ENCODE peak calls at places on chromosomes 16 and 17, in five cellular contexts. T is lung, B is H9, S is cardiac muscle cell, J is thoracic aorta. P is an unnamed sample.

GRCh38 chr16:71230122-71230845 is at the start of gene HYDIN:
- DNase-seq in T (peak; percentile 75), B (peak; percentile 95), S (peak; percentile 59), J (no peak), P (peak; percentile 68)

GRCh38 chr17:39722965-39723848 is 7.1 kb downstream of the MIEN1 start:
- DNase-seq in T (no peak), B (peak; percentile 89), S (no peak), J (no peak), P (peak; percentile 96)

GRCh38 chr17:46088595-46088994 is 89.5 kb downstream of the STH start:
- DNase-seq in T (no peak), B (no peak), S (no peak), J (no peak), P (no peak)

GRCh38 chr16:26598061-26598460 is 468.7 kb upstream of the C16orf82 start:
- DNase-seq in T (no peak), B (no peak), S (no peak), J (no peak), P (peak; percentile 17)

GRCh38 chr17:37671028-37671812 is 28.0 kb upstream of the DDX52 start:
- DNase-seq in T (no peak), B (no peak), S (no peak), J (no peak), P (no peak)

GRCh38 chr17:77319211-77320031 is 178.7 kb downstream of the SEC14L1 start:
- DNase-seq in T (peak; percentile 87), B (peak; percentile 78), S (peak; percentile 82), J (peak; percentile 72), P (peak; percentile 89)

GRCh38 chr16:85986931-85987749 is 88.2 kb downstream of the IRF8 start:
- DNase-seq in T (no peak), B (peak; percentile 63), S (peak; percentile 15), J (no peak), P (no peak)

GRCh38 chr17:31549121-31549524 is 157.6 kb downstream of the RAB11FIP4 start:
- DNase-seq in T (no peak), B (no peak), S (no peak), J (no peak), P (no peak)

GRCh38 chr16:31674686-31675085 is 147.0 kb downstream of the AHSP start:
- DNase-seq in T (no peak), B (no peak), S (no peak), J (no peak), P (no peak)

GRCh38 chr17:61307905-61308886 is 91.4 kb upstream of the TBX2 start:
- DNase-seq in T (peak; percentile 40), B (no peak), S (peak; percentile 91), J (no peak), P (no peak)

GRCh38 chr16:30903596-30903995 is 7.2 kb downstream of the CTF1 start:
- DNase-seq in T (no peak), B (no peak), S (peak; percentile 37), J (no peak), P (peak; percentile 43)

GRCh38 chr17:65568918-65569317 is 7.5 kb upstream of the AXIN2 start:
- DNase-seq in T (no peak), B (no peak), S (no peak), J (no peak), P (no peak)

GRCh38 chr17:3911271-3912053 is 4.8 kb downstream of the P2RX1 start:
- DNase-seq in T (no peak), B (peak; percentile 59), S (peak; percentile 33), J (no peak), P (no peak)

GRCh38 chr17:10357768-10358167 is 15.0 kb downstream of the MYH13 start:
- DNase-seq in T (no peak), B (peak; percentile 82), S (no peak), J (no peak), P (peak; percentile 59)

GRCh38 chr17:35052240-35052608 is 11.3 kb downstream of the RFFL start:
- DNase-seq in T (no peak), B (no peak), S (no peak), J (no peak), P (no peak)

GRCh38 chr16:56589141-56590039 is at the start of gene MT3:
- DNase-seq in T (no peak), B (peak; percentile 74), S (no peak), J (no peak), P (no peak)

GRCh38 chr17:45923511-45924268 is 29.3 kb downstream of the MAPT start:
- DNase-seq in T (no peak), B (no peak), S (peak; percentile 86), J (no peak), P (no peak)

GRCh38 chr16:69924777-69925191 is 26.4 kb upstream of the CLEC18A start:
- DNase-seq in T (no peak), B (no peak), S (peak; percentile 92), J (peak; percentile 70), P (no peak)

GRCh38 chr17:9228408-9229159 is 207.3 kb downstream of the NTN1 start:
- DNase-seq in T (no peak), B (no peak), S (peak; percentile 74), J (no peak), P (peak; percentile 8)

GRCh38 chr17:61387011-61387410 is 12.6 kb upstream of the TBX2 start:
- DNase-seq in T (no peak), B (no peak), S (no peak), J (no peak), P (no peak)

GRCh38 chr16:77422196-77422784 is 12.5 kb downstream of the ADAMTS18 start:
- DNase-seq in T (no peak), B (no peak), S (no peak), J (no peak), P (no peak)

GRCh38 chr17:13351046-13351445 is 250.7 kb downstream of the HS3ST3A1 start:
- DNase-seq in T (no peak), B (no peak), S (no peak), J (no peak), P (no peak)

GRCh38 chr17:76736349-76737081 is 616 bp downstream of the SRSF2 start:
- DNase-seq in T (peak; percentile 78), B (peak; percentile 62), S (peak; percentile 80), J (no peak), P (peak; percentile 75)

GRCh38 chr16:83686726-83687125 is 121.1 kb upstream of the HSBP1 start:
- DNase-seq in T (no peak), B (no peak), S (no peak), J (no peak), P (no peak)
- H3K4me1 ChIP-seq in T (peaks cover 3% of the 10 kb centered on the region), B (no peaks in the 10 kb centered on the region), S (no peaks in the 10 kb centered on the region), J (peaks cover 22% of the 10 kb centered on the region), P (no peaks in the 10 kb centered on the region)

DNA sequence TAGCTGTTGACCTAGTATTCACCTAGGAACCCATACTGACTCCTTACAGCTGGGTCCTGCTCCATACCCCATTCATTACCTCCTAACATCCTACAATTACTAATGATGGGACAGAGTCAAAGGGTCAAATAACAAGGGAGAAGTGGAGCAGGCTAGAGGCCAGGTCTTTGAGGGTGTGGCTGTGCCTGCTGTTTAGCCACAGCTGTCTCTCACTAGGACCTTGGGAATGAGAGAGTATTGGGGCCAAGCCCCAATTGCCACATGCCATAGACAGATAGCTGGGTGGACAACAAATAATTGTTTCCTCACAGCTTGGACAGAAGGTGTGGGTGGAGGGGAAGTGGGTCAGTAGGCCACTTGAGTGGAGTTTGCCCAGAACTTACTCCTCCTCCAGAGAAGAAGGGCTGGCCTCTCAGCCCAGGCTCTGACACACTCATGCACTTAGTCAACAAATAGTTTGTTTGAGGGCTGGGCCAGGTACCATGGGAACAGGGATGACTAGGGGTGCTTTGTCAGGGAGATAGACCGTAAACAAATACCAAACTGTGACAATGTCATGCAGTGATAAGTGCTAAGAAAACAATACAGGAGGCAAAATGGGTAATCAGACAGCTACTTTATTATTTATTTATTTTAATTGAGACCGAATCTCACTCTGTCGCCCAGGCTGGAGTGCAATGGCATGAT is 10.2 kb upstream of the CENPT start:
- DNase-seq in T (peak; percentile 90), B (peak; percentile 78), S (peak; percentile 93), J (peak; percentile 77), P (peak; percentile 66)
- H3K4me1 ChIP-seq in T (peaks cover 49% of the 10 kb centered on the region), B (peaks cover 6% of the 10 kb centered on the region), S (peaks cover 8% of the 10 kb centered on the region), J (peaks cover 30% of the 10 kb centered on the region), P (peaks cover 19% of the 10 kb centered on the region)

GRCh38 chr17:47277921-47278320 is 24.3 kb downstream of the ITGB3 start:
- DNase-seq in T (no peak), B (no peak), S (no peak), J (no peak), P (no peak)

GRCh38 chr17:47275245-47275984 is 21.8 kb downstream of the ITGB3 start:
- DNase-seq in T (peak; percentile 56), B (peak; percentile 82), S (peak; percentile 89), J (peak; percentile 62), P (peak; percentile 83)

GRCh38 chr17:47274319-47275069 is 20.9 kb downstream of the ITGB3 start:
- DNase-seq in T (no peak), B (no peak), S (no peak), J (no peak), P (no peak)

GRCh38 chr17:47276868-47277267 is 23.2 kb downstream of the ITGB3 start:
- DNase-seq in T (peak; percentile 52), B (peak; percentile 77), S (peak; percentile 84), J (no peak), P (no peak)

GRCh38 chr17:47276444-47276843 is 22.8 kb downstream of the ITGB3 start:
- DNase-seq in T (no peak), B (no peak), S (no peak), J (no peak), P (no peak)
- H3K4me1 ChIP-seq in T (peaks cover 22% of the 10 kb centered on the region), B (peaks cover 21% of the 10 kb centered on the region), S (peaks cover 30% of the 10 kb centered on the region), J (peaks cover 59% of the 10 kb centered on the region), P (peaks cover 51% of the 10 kb centered on the region)

DNA sequence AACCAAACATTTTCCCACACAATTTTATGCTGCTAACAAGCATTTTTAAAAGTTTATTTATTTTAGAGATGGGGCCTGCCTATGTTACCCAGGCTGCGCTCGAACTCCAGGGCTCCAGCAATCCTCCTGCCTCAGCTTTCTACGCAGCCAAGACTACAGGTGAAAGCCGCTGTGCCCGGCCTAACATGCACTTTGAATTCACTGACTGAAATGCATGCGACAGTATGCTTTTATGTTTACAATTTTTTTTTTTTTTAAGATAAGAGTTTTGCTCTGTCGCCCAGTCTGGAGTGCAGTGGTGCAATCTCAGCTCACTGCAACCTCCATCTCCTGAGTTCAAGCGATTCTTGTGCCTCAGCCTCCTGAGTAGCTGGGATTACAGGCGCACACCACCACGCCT is 47.8 kb downstream of the MAP1LC3B start:
- DNase-seq in T (no peak), B (no peak), S (no peak), J (no peak), P (no peak)
- H3K4me1 ChIP-seq in T (no peaks in the 10 kb centered on the region), B (no peaks in the 10 kb centered on the region), S (peaks cover 16% of the 10 kb centered on the region), J (peaks cover 14% of the 10 kb centered on the region), P (no peaks in the 10 kb centered on the region)

GRCh38 chr16:9109255-9109654 is 17.8 kb downstream of the HAPSTR1 start:
- DNase-seq in T (peak; percentile 10), B (no peak), S (no peak), J (no peak), P (no peak)
- H3K4me1 ChIP-seq in T (peaks cover 62% of the 10 kb centered on the region), B (peaks cover 11% of the 10 kb centered on the region), S (peaks cover 32% of the 10 kb centered on the region), J (peaks cover 85% of the 10 kb centered on the region), P (peaks cover 20% of the 10 kb centered on the region)

GRCh38 chr17:48558057-48558456 is 13.1 kb upstream of the HOXB2 start:
- DNase-seq in T (no peak), B (no peak), S (no peak), J (no peak), P (no peak)

GRCh38 chr17:48559609-48560451 is 14.9 kb upstream of the HOXB2 start:
- DNase-seq in T (no peak), B (no peak), S (no peak), J (no peak), P (no peak)

GRCh38 chr17:48560452-48560817 is 15.5 kb upstream of the HOXB2 start:
- DNase-seq in T (no peak), B (no peak), S (no peak), J (no peak), P (no peak)

GRCh38 chr17:48556534-48557401 is 11.9 kb upstream of the HOXB2 start:
- DNase-seq in T (no peak), B (no peak), S (no peak), J (no peak), P (peak; percentile 31)

GRCh38 chr17:48558731-48559608 is 14.1 kb upstream of the HOXB2 start:
- DNase-seq in T (no peak), B (no peak), S (no peak), J (no peak), P (no peak)
- H3K4me1 ChIP-seq in T (no peaks in the 10 kb centered on the region), B (no peaks in the 10 kb centered on the region), S (peaks cover 46% of the 10 kb centered on the region), J (peaks cover 33% of the 10 kb centered on the region), P (peaks cover 36% of the 10 kb centered on the region)